ENCODE peak calls at places on chromosomes 11 and 22, in seven cellular contexts. P is SK-N-DZ, Z is fibroblast of mammary gland, V is colonic mucosa, A is Ammon's horn, Y is MG63, D is body of pancreas. K is an unnamed sample.

GRCh38 chr22:18103527-18104269 is 6.9 kb upstream of the TUBA8 start:
- DNase-seq in P (no peak), Z (no peak), V (no peak), A (no peak), Y (peak; percentile 24), D (no peak), K (no peak)

GRCh38 chr11:119107538-119108150 is 500 bp downstream of the C2CD2L start:
- DNase-seq in P (no peak), Z (no peak), V (peak; percentile 33), A (no peak), Y (peak; percentile 18), D (no peak), K (no peak)

GRCh38 chr22:44031111-44031963 is 7.2 kb downstream of the PARVB start:
- DNase-seq in P (no peak), Z (no peak), V (no peak), A (no peak), Y (no peak), D (no peak), K (no peak)

GRCh38 chr11:8533332-8533731 is 60.7 kb downstream of the STK33 start:
- DNase-seq in P (no peak), Z (no peak), V (no peak), A (no peak), Y (no peak), D (no peak), K (no peak)

GRCh38 chr22:30338802-30339201 is 12.1 kb upstream of the TBC1D10A start:
- DNase-seq in P (no peak), Z (no peak), V (no peak), A (no peak), Y (no peak), D (no peak), K (no peak)

GRCh38 chr11:98842187-98842586 is 178.6 kb upstream of the CNTN5 start:
- DNase-seq in P (no peak), Z (no peak), V (no peak), A (no peak), Y (no peak), D (no peak), K (no peak)

GRCh38 chr11:47179655-47179991 is 2.9 kb upstream of the ARFGAP2 start:
- DNase-seq in P (peak; percentile 64), Z (peak; percentile 40), V (no peak), A (peak; percentile 58), Y (peak; percentile 43), D (peak; percentile 50), K (no peak)

GRCh38 chr11:120137611-120138521 is at the start of gene TRIM29:
- DNase-seq in P (no peak), Z (no peak), V (peak; percentile 78), A (no peak), Y (no peak), D (peak; percentile 21), K (no peak)

GRCh38 chr22:29469755-29470154 is 10.3 kb upstream of the NEFH start:
- DNase-seq in P (no peak), Z (no peak), V (no peak), A (no peak), Y (no peak), D (peak; percentile 20), K (no peak)

GRCh38 chr11:46669606-46670243 is 30.7 kb downstream of the ARHGAP1 start:
- DNase-seq in P (no peak), Z (no peak), V (no peak), A (no peak), Y (no peak), D (no peak), K (no peak)

GRCh38 chr11:2799881-2800654 is 85.5 kb downstream of the CDKN1C start:
- DNase-seq in P (no peak), Z (no peak), V (peak; percentile 15), A (no peak), Y (no peak), D (peak; percentile 20), K (peak; percentile 7)

GRCh38 chr11:117998201-117998579 is 12.0 kb downstream of the IL10RA start:
- DNase-seq in P (no peak), Z (no peak), V (no peak), A (no peak), Y (no peak), D (no peak), K (no peak)

GRCh38 chr11:73242291-73243092 is 24.4 kb downstream of the P2RY2 start:
- DNase-seq in P (peak; percentile 86), Z (peak; percentile 60), V (peak; percentile 74), A (peak; percentile 74), Y (peak; percentile 52), D (peak; percentile 77), K (peak; percentile 90)

GRCh38 chr11:114026355-114026754 is 33.2 kb upstream of the ZBTB16 start:
- DNase-seq in P (peak; percentile 68), Z (peak; percentile 37), V (no peak), A (no peak), Y (no peak), D (no peak), K (no peak)

GRCh38 chr11:12842933-12843636 is 166.0 kb upstream of the RASSF10 start:
- DNase-seq in P (peak; percentile 78), Z (peak; percentile 48), V (peak; percentile 60), A (no peak), Y (peak; percentile 64), D (no peak), K (no peak)

GRCh38 chr11:40514124-40514523 is 945.3 kb downstream of the LRRC4C start:
- DNase-seq in P (no peak), Z (peak; percentile 71), V (no peak), A (no peak), Y (peak; percentile 15), D (no peak), K (no peak)

GRCh38 chr11:76888989-76889388 is 28.3 kb downstream of the ACER3 start:
- DNase-seq in P (no peak), Z (no peak), V (no peak), A (no peak), Y (no peak), D (no peak), K (no peak)

GRCh38 chr11:14418801-14419417 is 59.9 kb upstream of the RRAS2 start:
- DNase-seq in P (peak; percentile 13), Z (peak; percentile 45), V (peak; percentile 22), A (no peak), Y (no peak), D (no peak), K (no peak)

GRCh38 chr11:10459029-10459970 is 4.2 kb downstream of the AMPD3 start:
- DNase-seq in P (peak; percentile 59), Z (no peak), V (no peak), A (peak; percentile 54), Y (no peak), D (no peak), K (no peak)

GRCh38 chr11:2509481-2510001 is 64.7 kb downstream of the KCNQ1 start:
- DNase-seq in P (no peak), Z (no peak), V (no peak), A (peak; percentile 1), Y (no peak), D (no peak), K (peak; percentile 12)

GRCh38 chr11:71948314-71949027 is 19.6 kb downstream of the RNF121 start:
- DNase-seq in P (no peak), Z (no peak), V (peak; percentile 33), A (no peak), Y (no peak), D (peak; percentile 74), K (no peak)

GRCh38 chr11:126978911-126979310 is 21.7 kb downstream of the KIRREL3 start:
- DNase-seq in P (no peak), Z (no peak), V (no peak), A (peak; percentile 88), Y (no peak), D (no peak), K (no peak)

GRCh38 chr11:102347526-102348331 is 715 bp downstream of the BIRC2 start:
- DNase-seq in P (no peak), Z (peak; percentile 41), V (peak; percentile 76), A (peak; percentile 27), Y (no peak), D (peak; percentile 52), K (peak; percentile 21)

GRCh38 chr11:132140056-132140455 is 769.6 kb downstream of the NTM start:
- DNase-seq in P (no peak), Z (no peak), V (no peak), A (no peak), Y (no peak), D (no peak), K (no peak)

GRCh38 chr22:37454857-37455686 is 27.8 kb upstream of the ELFN2 start:
- DNase-seq in P (no peak), Z (peak; percentile 88), V (no peak), A (no peak), Y (peak; percentile 69), D (peak; percentile 56), K (no peak)

GRCh38 chr11:17564687-17565042 is 17.6 kb downstream of the OTOG start:
- DNase-seq in P (no peak), Z (no peak), V (peak; percentile 17), A (no peak), Y (no peak), D (no peak), K (no peak)

GRCh38 chr22:49152930-49153770 is 674.5 kb downstream of the BRD1 start:
- DNase-seq in P (no peak), Z (no peak), V (no peak), A (no peak), Y (no peak), D (no peak), K (no peak)

GRCh38 chr22:32204856-32205722 is at the start of gene RFPL2:
- DNase-seq in P (peak; percentile 80), Z (no peak), V (no peak), A (peak; percentile 63), Y (peak; percentile 71), D (peak; percentile 60), K (no peak)

GRCh38 chr11:102495161-102496042 is 35.1 kb downstream of the MMP7 start:
- DNase-seq in P (peak; percentile 54), Z (peak; percentile 91), V (peak; percentile 63), A (peak; percentile 93), Y (peak; percentile 14), D (peak; percentile 63), K (peak; percentile 50)

GRCh38 chr11:18230859-18231258 is 5.7 kb downstream of the SAA4 start:
- DNase-seq in P (no peak), Z (no peak), V (no peak), A (no peak), Y (no peak), D (no peak), K (no peak)

GRCh38 chr22:23207786-23208325 is 27.5 kb downstream of the BCR start:
- DNase-seq in P (no peak), Z (no peak), V (no peak), A (no peak), Y (no peak), D (no peak), K (no peak)